ENCODE peak calls at places on chromosomes 13 and 19, in six cellular contexts. One of them, this sample, is unnamed.

GRCh38 chr13:99617474-99618255 is 116.4 kb downstream of the TM9SF2 start:
- DNase-seq in breast epithelium: no peak
- DNase-seq in choroid plexus epithelial cell: peak
- DNase-seq in sciatic nerve: no peak
- DNase-seq in activated T-cell treated with anti-CD3 and anti-CD28 coated beads for 1 hour: no peak
- DNase-seq in germinal center: no peak
- DNase-seq in this sample: no peak

GRCh38 chr13:46520188-46520587 is 32.8 kb upstream of the LRCH1 start:
- DNase-seq in breast epithelium: no peak
- DNase-seq in choroid plexus epithelial cell: no peak
- DNase-seq in sciatic nerve: no peak
- DNase-seq in activated T-cell treated with anti-CD3 and anti-CD28 coated beads for 1 hour: no peak
- DNase-seq in germinal center: no peak
- DNase-seq in this sample: no peak

GRCh38 chr13:94382520-94382919 is 97.0 kb downstream of the DCT start:
- DNase-seq in breast epithelium: no peak
- DNase-seq in choroid plexus epithelial cell: no peak
- DNase-seq in sciatic nerve: no peak
- DNase-seq in activated T-cell treated with anti-CD3 and anti-CD28 coated beads for 1 hour: no peak
- DNase-seq in germinal center: no peak
- DNase-seq in this sample: no peak

GRCh38 chr13:81304121-81304659 is 963.3 kb upstream of the SPRY2 start:
- DNase-seq in breast epithelium: no peak
- DNase-seq in choroid plexus epithelial cell: no peak
- DNase-seq in sciatic nerve: no peak
- DNase-seq in activated T-cell treated with anti-CD3 and anti-CD28 coated beads for 1 hour: no peak
- DNase-seq in germinal center: no peak
- DNase-seq in this sample: no peak

GRCh38 chr13:97322740-97323342 is 100.7 kb downstream of the MBNL2 start:
- DNase-seq in breast epithelium: no peak
- DNase-seq in choroid plexus epithelial cell: peak
- DNase-seq in sciatic nerve: no peak
- DNase-seq in activated T-cell treated with anti-CD3 and anti-CD28 coated beads for 1 hour: no peak
- DNase-seq in germinal center: no peak
- DNase-seq in this sample: no peak

GRCh38 chr19:18388328-18389094 is 2.6 kb downstream of the GDF15 start:
- DNase-seq in breast epithelium: peak
- DNase-seq in choroid plexus epithelial cell: no peak
- DNase-seq in sciatic nerve: peak
- DNase-seq in activated T-cell treated with anti-CD3 and anti-CD28 coated beads for 1 hour: peak
- DNase-seq in germinal center: peak
- DNase-seq in this sample: peak

GRCh38 chr13:28602580-28602979 is 56.4 kb upstream of the POMP start:
- DNase-seq in breast epithelium: no peak
- DNase-seq in choroid plexus epithelial cell: no peak
- DNase-seq in sciatic nerve: no peak
- DNase-seq in activated T-cell treated with anti-CD3 and anti-CD28 coated beads for 1 hour: no peak
- DNase-seq in germinal center: no peak
- DNase-seq in this sample: no peak

GRCh38 chr13:29129616-29130015 is 309.5 kb downstream of the MTUS2 start:
- DNase-seq in breast epithelium: no peak
- DNase-seq in choroid plexus epithelial cell: no peak
- DNase-seq in sciatic nerve: no peak
- DNase-seq in activated T-cell treated with anti-CD3 and anti-CD28 coated beads for 1 hour: no peak
- DNase-seq in germinal center: no peak
- DNase-seq in this sample: no peak

GRCh38 chr19:21468791-21469190 is 36.6 kb upstream of the ZNF429 start:
- DNase-seq in breast epithelium: no peak
- DNase-seq in choroid plexus epithelial cell: no peak
- DNase-seq in sciatic nerve: no peak
- DNase-seq in activated T-cell treated with anti-CD3 and anti-CD28 coated beads for 1 hour: no peak
- DNase-seq in germinal center: no peak
- DNase-seq in this sample: no peak

GRCh38 chr19:5718032-5718578 is 1.8 kb downstream of the LONP1 start:
- DNase-seq in breast epithelium: no peak
- DNase-seq in choroid plexus epithelial cell: peak
- DNase-seq in sciatic nerve: no peak
- DNase-seq in activated T-cell treated with anti-CD3 and anti-CD28 coated beads for 1 hour: no peak
- DNase-seq in germinal center: no peak
- DNase-seq in this sample: no peak

GRCh38 chr13:22517544-22517943 is 663.2 kb upstream of the SGCG start:
- DNase-seq in breast epithelium: no peak
- DNase-seq in choroid plexus epithelial cell: no peak
- DNase-seq in sciatic nerve: no peak
- DNase-seq in activated T-cell treated with anti-CD3 and anti-CD28 coated beads for 1 hour: no peak
- DNase-seq in germinal center: no peak
- DNase-seq in this sample: no peak

GRCh38 chr13:37492061-37492460 is 106.5 kb downstream of the POSTN start:
- DNase-seq in breast epithelium: no peak
- DNase-seq in choroid plexus epithelial cell: peak
- DNase-seq in sciatic nerve: no peak
- DNase-seq in activated T-cell treated with anti-CD3 and anti-CD28 coated beads for 1 hour: no peak
- DNase-seq in germinal center: no peak
- DNase-seq in this sample: no peak

GRCh38 chr19:18304194-18304495 is 18.7 kb downstream of the LSM4 start:
- DNase-seq in breast epithelium: no peak
- DNase-seq in choroid plexus epithelial cell: no peak
- DNase-seq in sciatic nerve: no peak
- DNase-seq in activated T-cell treated with anti-CD3 and anti-CD28 coated beads for 1 hour: no peak
- DNase-seq in germinal center: peak
- DNase-seq in this sample: no peak

GRCh38 chr19:2394054-2394668 is 33.2 kb downstream of the TIMM13 start:
- DNase-seq in breast epithelium: no peak
- DNase-seq in choroid plexus epithelial cell: peak
- DNase-seq in sciatic nerve: no peak
- DNase-seq in activated T-cell treated with anti-CD3 and anti-CD28 coated beads for 1 hour: no peak
- DNase-seq in germinal center: peak
- DNase-seq in this sample: no peak

GRCh38 chr19:17553256-17553655 is 2.2 kb upstream of the COLGALT1 start:
- DNase-seq in breast epithelium: no peak
- DNase-seq in choroid plexus epithelial cell: peak
- DNase-seq in sciatic nerve: peak
- DNase-seq in activated T-cell treated with anti-CD3 and anti-CD28 coated beads for 1 hour: no peak
- DNase-seq in germinal center: no peak
- DNase-seq in this sample: no peak

GRCh38 chr13:101785858-101786257 is 333.4 kb downstream of the ITGBL1 start:
- DNase-seq in breast epithelium: no peak
- DNase-seq in choroid plexus epithelial cell: peak
- DNase-seq in sciatic nerve: no peak
- DNase-seq in activated T-cell treated with anti-CD3 and anti-CD28 coated beads for 1 hour: no peak
- DNase-seq in germinal center: peak
- DNase-seq in this sample: no peak

GRCh38 chr19:2261438-2262172 is 5.4 kb upstream of the JSRP1 start:
- DNase-seq in breast epithelium: no peak
- DNase-seq in choroid plexus epithelial cell: peak
- DNase-seq in sciatic nerve: no peak
- DNase-seq in activated T-cell treated with anti-CD3 and anti-CD28 coated beads for 1 hour: peak
- DNase-seq in germinal center: no peak
- DNase-seq in this sample: no peak

GRCh38 chr19:5036733-5037681 is 68.1 kb downstream of the KDM4B start:
- DNase-seq in breast epithelium: no peak
- DNase-seq in choroid plexus epithelial cell: peak
- DNase-seq in sciatic nerve: peak
- DNase-seq in activated T-cell treated with anti-CD3 and anti-CD28 coated beads for 1 hour: no peak
- DNase-seq in germinal center: no peak
- DNase-seq in this sample: no peak

GRCh38 chr19:12834418-12834943 is at the start of gene RTBDN:
- DNase-seq in breast epithelium: no peak
- DNase-seq in choroid plexus epithelial cell: no peak
- DNase-seq in sciatic nerve: no peak
- DNase-seq in activated T-cell treated with anti-CD3 and anti-CD28 coated beads for 1 hour: no peak
- DNase-seq in germinal center: no peak
- DNase-seq in this sample: no peak

GRCh38 chr13:113402471-113403254 is 38.7 kb upstream of the GRTP1 start:
- DNase-seq in breast epithelium: no peak
- DNase-seq in choroid plexus epithelial cell: no peak
- DNase-seq in sciatic nerve: no peak
- DNase-seq in activated T-cell treated with anti-CD3 and anti-CD28 coated beads for 1 hour: no peak
- DNase-seq in germinal center: no peak
- DNase-seq in this sample: no peak

GRCh38 chr13:43528992-43529391 is 257.8 kb downstream of the ENOX1 start:
- DNase-seq in breast epithelium: no peak
- DNase-seq in choroid plexus epithelial cell: peak
- DNase-seq in sciatic nerve: no peak
- DNase-seq in activated T-cell treated with anti-CD3 and anti-CD28 coated beads for 1 hour: no peak
- DNase-seq in germinal center: no peak
- DNase-seq in this sample: no peak

GRCh38 chr13:112690242-112690943 is 555 bp downstream of the ATP11A start:
- DNase-seq in breast epithelium: no peak
- DNase-seq in choroid plexus epithelial cell: peak
- DNase-seq in sciatic nerve: peak
- DNase-seq in activated T-cell treated with anti-CD3 and anti-CD28 coated beads for 1 hour: no peak
- DNase-seq in germinal center: peak
- DNase-seq in this sample: peak

GRCh38 chr13:50125556-50126377 is 110.5 kb downstream of the KCNRG start:
- DNase-seq in breast epithelium: peak
- DNase-seq in choroid plexus epithelial cell: peak
- DNase-seq in sciatic nerve: peak
- DNase-seq in activated T-cell treated with anti-CD3 and anti-CD28 coated beads for 1 hour: peak
- DNase-seq in germinal center: peak
- DNase-seq in this sample: peak

GRCh38 chr13:30364876-30365275 is 57.4 kb upstream of the UBE2L5 start:
- DNase-seq in breast epithelium: no peak
- DNase-seq in choroid plexus epithelial cell: peak
- DNase-seq in sciatic nerve: no peak
- DNase-seq in activated T-cell treated with anti-CD3 and anti-CD28 coated beads for 1 hour: no peak
- DNase-seq in germinal center: no peak
- DNase-seq in this sample: no peak

GRCh38 chr13:19153782-19154450 is 27.7 kb downstream of the TUBA3C start:
- DNase-seq in breast epithelium: no peak
- DNase-seq in choroid plexus epithelial cell: no peak
- DNase-seq in sciatic nerve: no peak
- DNase-seq in activated T-cell treated with anti-CD3 and anti-CD28 coated beads for 1 hour: no peak
- DNase-seq in germinal center: no peak
- DNase-seq in this sample: no peak

GRCh38 chr13:75347457-75347856 is 134.5 kb downstream of the TBC1D4 start:
- DNase-seq in breast epithelium: no peak
- DNase-seq in choroid plexus epithelial cell: no peak
- DNase-seq in sciatic nerve: no peak
- DNase-seq in activated T-cell treated with anti-CD3 and anti-CD28 coated beads for 1 hour: no peak
- DNase-seq in germinal center: no peak
- DNase-seq in this sample: no peak

GRCh38 chr19:5880604-5881078 is 10.3 kb upstream of the FUT5 start:
- DNase-seq in breast epithelium: no peak
- DNase-seq in choroid plexus epithelial cell: peak
- DNase-seq in sciatic nerve: no peak
- DNase-seq in activated T-cell treated with anti-CD3 and anti-CD28 coated beads for 1 hour: no peak
- DNase-seq in germinal center: no peak
- DNase-seq in this sample: no peak

GRCh38 chr13:42078113-42078769 is 29.8 kb downstream of the DGKH start:
- DNase-seq in breast epithelium: no peak
- DNase-seq in choroid plexus epithelial cell: no peak
- DNase-seq in sciatic nerve: no peak
- DNase-seq in activated T-cell treated with anti-CD3 and anti-CD28 coated beads for 1 hour: no peak
- DNase-seq in germinal center: no peak
- DNase-seq in this sample: no peak

GRCh38 chr13:49084961-49085360 is 109.2 kb downstream of the FNDC3A start:
- DNase-seq in breast epithelium: no peak
- DNase-seq in choroid plexus epithelial cell: no peak
- DNase-seq in sciatic nerve: no peak
- DNase-seq in activated T-cell treated with anti-CD3 and anti-CD28 coated beads for 1 hour: no peak
- DNase-seq in germinal center: no peak
- DNase-seq in this sample: no peak

This sample was measured in activated B cell treated with CpG ODN at 0.5 μM for 24 hours.